ENCODE peak calls at places on chromosomes 12 and 14, in five cellular contexts. D is IMR-90, E is uterus, J is K562, W is sigmoid colon. B is an unnamed sample. For H3K36me3 and H3K4me1, the result is how much of the 10 kb centered on the place peaks cover.

GRCh38 chr14:66944872-66945271 is 244.4 kb upstream of the GARIN2 start:
- DNase-seq in D (peak), J (no peak), E (no peak), W (no peak), B (no peak)

GRCh38 chr14:92676448-92677086 is 71.9 kb downstream of the LGMN start:
- DNase-seq in J (no peak), D (no peak), W (peak), E (no peak), B (peak)

GRCh38 chr12:45192707-45193106 is 23.2 kb upstream of the ANO6 start:
- DNase-seq in W (no peak), E (no peak), D (no peak), J (no peak), B (no peak)

GRCh38 chr12:106663385-106663784 is 80.6 kb downstream of the RFX4 start:
- DNase-seq in J (no peak), W (no peak), D (no peak), E (no peak), B (no peak)

GRCh38 chr14:32711103-32711680 is 227.5 kb upstream of the NPAS3 start:
- DNase-seq in J (peak), D (peak), W (no peak), E (no peak), B (no peak)

GRCh38 chr12:106898001-106898966 is 57.4 kb upstream of the TMEM263 start:
- DNase-seq in W (no peak), J (no peak), D (no peak), E (no peak), B (no peak)

GRCh38 chr12:62632521-62632920 is 165.9 kb downstream of the MON2 start:
- DNase-seq in E (peak), D (no peak), W (peak), J (no peak), B (peak)

GRCh38 chr14:100573757-100574641 is 13.2 kb downstream of the BEGAIN start:
- DNase-seq in W (no peak), E (no peak), D (no peak), J (no peak), B (no peak)

GRCh38 chr14:33908540-33909223 is 42.2 kb downstream of the EGLN3 start:
- DNase-seq in J (no peak), W (no peak), E (no peak), D (no peak), B (no peak)

GRCh38 chr12:66065623-66066022 is 64.9 kb downstream of the LLPH start:
- DNase-seq in J (no peak), W (no peak), E (no peak), D (peak), B (no peak)

GRCh38 chr14:90698379-90698869 is 117.8 kb downstream of the TTC7B start:
- DNase-seq in E (peak), J (no peak), W (peak), D (peak), B (no peak)

GRCh38 chr14:63543826-63544320 is 696 bp upstream of the PPP2R5E start:
- DNase-seq in W (no peak), J (no peak), D (no peak), E (no peak), B (no peak)

GRCh38 chr12:56585098-56585497 is 45.0 kb downstream of the BAZ2A start:
- DNase-seq in W (no peak), E (no peak), J (no peak), D (no peak), B (no peak)
- H3K36me3 ChIP-seq in W (half or more), E (under half), J (under half), D (half or more), B (half or more)

DNA sequence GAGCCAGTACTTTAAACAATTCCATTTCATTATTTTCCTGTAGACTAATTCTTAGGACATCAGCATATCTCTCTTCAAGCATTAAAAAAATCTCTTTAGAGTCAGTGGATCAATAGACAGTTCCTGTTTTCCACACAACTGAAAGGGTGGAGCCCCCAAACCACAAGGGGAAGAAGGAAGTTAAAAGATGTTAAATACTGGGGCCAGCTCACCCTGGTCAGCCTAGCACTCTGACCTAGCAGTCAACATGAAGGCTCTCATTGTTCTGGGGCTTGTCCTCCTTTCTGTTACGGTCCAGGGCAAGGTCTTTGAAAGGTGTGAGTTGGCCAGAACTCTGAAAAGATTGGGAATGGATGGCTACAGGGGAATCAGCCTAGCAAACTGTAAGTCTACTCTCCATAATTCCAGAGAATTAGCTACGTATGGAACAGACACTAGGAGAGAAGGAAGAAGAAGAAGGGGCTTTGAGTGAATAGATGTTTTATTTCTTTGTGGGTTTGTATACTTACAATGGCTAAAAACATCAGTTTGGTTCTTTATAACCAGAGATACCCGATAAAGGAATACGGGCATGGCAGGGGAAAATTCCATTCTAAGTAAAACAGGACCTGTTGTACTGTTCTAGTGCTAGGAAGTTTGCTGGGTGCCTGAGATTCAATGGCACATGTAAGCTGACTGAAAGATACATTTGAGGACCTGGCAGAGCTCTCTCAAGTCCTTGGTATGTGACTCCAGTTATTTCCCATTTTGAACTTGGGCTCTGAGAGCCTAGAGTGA is at the start of gene LYZ:
- DNase-seq in E (no peak), D (no peak), J (no peak), W (no peak), B (no peak)
- TF ChIP-seq POLR2A in E (no peak), D (no peak), J (peak), W (no peak), B (no peak)

DNA sequence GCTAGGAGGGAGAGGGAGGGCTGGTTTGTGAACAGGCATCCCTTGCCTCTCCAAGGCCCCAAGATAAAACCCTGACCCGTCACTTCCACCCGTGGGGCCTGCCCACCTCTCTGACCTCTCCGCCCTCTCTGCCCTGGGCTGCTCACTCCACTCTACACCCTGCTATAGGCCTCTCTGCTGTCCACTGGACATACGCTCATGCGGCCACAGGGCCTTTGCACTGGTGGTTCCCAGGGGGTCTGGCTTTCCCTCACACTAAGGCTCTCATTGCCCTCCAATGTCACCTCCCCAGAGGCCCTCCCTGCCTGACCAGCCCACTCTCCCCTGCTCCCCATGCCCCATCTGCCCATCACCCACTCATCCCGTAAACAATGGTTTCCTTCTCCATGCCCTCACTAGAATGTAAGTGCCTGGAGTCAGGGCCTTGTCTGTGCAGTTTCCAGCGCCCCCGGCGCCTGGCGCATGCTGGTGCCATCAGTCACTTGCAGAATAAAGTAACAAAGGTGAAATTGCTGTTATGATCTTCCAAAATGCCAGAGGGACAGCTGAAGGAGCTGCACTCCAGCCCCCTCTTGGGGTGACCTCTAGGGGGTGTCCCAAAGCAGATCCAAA is 73.6 kb downstream of the RFLNA start:
- DNase-seq in D (no peak), W (no peak), E (no peak), J (no peak), B (no peak)
- H3K4me1 ChIP-seq in D (under half), W (under half), E (under half), J (under half), B (under half)

GRCh38 chr12:111864935-111865334 is 22.9 kb downstream of the MAPKAPK5 start:
- DNase-seq in J (no peak), W (no peak), E (no peak), D (no peak), B (no peak)
- H3K36me3 ChIP-seq in J (half or more), W (under half), E (under half), D (under half), B (under half)

DNA sequence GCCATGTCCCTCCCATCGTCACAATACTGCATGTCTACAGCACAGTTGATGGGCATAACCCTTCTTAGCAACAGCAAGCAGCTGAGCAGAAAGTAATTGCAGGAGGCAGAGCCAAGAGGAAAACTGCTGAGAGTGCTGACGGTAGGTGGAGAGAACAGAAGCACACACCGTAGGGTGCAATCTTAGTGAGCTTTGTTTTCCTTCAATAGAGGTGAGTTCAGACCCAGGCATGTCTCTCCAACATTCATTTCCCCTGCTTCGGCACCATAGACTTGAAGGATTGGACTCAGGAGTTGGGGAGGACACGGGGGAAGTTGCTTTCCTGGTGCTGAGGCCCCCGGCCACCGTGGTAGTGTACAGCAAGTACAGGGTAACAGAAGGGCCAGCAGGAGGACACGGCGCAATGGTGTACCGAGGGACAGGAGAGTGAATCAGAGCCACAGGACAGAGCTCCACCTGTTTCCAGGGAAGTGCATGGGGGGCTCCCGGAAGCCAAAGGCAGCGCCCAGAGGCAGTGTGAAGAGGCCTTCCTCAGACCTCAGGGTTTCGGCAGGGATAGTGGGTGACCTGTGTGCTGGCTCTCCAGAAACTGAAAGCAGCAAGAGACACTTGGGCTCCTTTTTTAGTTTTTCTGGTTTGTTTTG is 36.3 kb upstream of the SINHCAF start:
- DNase-seq in J (peak), E (no peak), W (no peak), D (no peak), B (peak)
- TF ChIP-seq POLR2A in J (no peak), E (no peak), W (no peak), D (no peak), B (no peak)

GRCh38 chr12:638948-639557 is 24.2 kb downstream of the NINJ2 start:
- DNase-seq in E (no peak), D (no peak), J (no peak), W (no peak), B (no peak)
- H3K4me1 ChIP-seq in E (under half), D (under half), J (under half), W (under half), B (half or more)

GRCh38 chr14:21384494-21384851 is 654 bp upstream of the SUPT16H start:
- DNase-seq in E (no peak), J (no peak), D (no peak), W (no peak), B (peak)
- H3K36me3 ChIP-seq in E (under half), J (half or more), D (under half), W (under half), B (under half)

GRCh38 chr14:65413739-65414045 is 1.2 kb downstream of the FUT8 start:
- DNase-seq in E (no peak), W (no peak), D (no peak), J (no peak), B (no peak)

GRCh38 chr14:65412189-65412846 is at the start of gene FUT8:
- DNase-seq in W (peak), D (peak), E (peak), J (peak), B (peak)

GRCh38 chr14:65414961-65415589 is 2.5 kb downstream of the FUT8 start:
- DNase-seq in D (peak), W (no peak), E (no peak), J (no peak), B (no peak)

GRCh38 chr14:65411656-65412188 is 808 bp upstream of the FUT8 start:
- DNase-seq in J (peak), E (peak), W (peak), D (peak), B (peak)

GRCh38 chr14:65412881-65413738 is 580 bp downstream of the FUT8 start:
- DNase-seq in W (peak), E (peak), J (no peak), D (peak), B (peak)
- TF ChIP-seq POLR2A in W (no peak), E (no peak), J (no peak), D (no peak), B (no peak)

DNA sequence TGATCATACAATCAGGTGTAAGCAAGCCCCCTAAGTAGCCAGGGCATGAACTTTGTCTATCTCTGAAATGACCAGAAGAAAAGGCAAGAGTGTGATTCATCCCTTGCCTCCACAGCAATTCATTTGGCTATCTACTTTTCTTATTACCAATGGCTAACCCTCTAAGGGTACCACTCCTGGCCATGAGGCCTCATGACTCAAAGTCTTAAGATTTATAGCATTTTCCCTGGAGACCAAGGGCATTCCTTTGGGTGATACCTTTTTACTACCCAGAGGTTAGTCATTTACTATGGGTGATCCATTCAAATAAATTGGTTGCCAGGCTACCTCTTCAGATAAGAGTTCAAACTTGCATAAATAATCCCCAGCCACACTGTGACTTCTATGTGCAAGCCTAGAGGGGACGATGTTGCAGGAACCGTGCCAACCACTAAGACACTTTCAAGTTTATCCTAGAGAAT is 1.5 kb upstream of the LGALS3 start:
- DNase-seq in W (no peak), J (no peak), E (no peak), D (peak), B (no peak)
- H3K4me1 ChIP-seq in W (under half), J (under half), E (under half), D (under half), B (half or more)